ENCODE peak calls at places on chromosomes 2 and 18, in five cellular contexts. U is CD4-positive, alpha-beta memory T cell; A is choroid plexus epithelial cell; B is thyroid gland; C is fibroblast of lung. Z is an unnamed sample.
A peak's percentile ranks its signal among the peaks of the same experiment; 100 is the strongest.

GRCh38 chr2:69618362-69618761 is 25.2 kb downstream of the AAK1 start:
- DNase-seq in U (no peak), A (no peak), B (no peak), C (peak; percentile 28), Z (no peak)

GRCh38 chr2:72033636-72034035 is 114.0 kb downstream of the CYP26B1 start:
- DNase-seq in U (no peak), A (peak; percentile 31), B (no peak), C (no peak), Z (no peak)

GRCh38 chr2:239590276-239590675 is 189.5 kb upstream of the HDAC4 start:
- DNase-seq in U (no peak), A (no peak), B (no peak), C (no peak), Z (no peak)

GRCh38 chr2:241065355-241065803 is 36.7 kb downstream of the MTERF4 start:
- DNase-seq in U (no peak), A (no peak), B (peak; percentile 85), C (no peak), Z (no peak)

GRCh38 chr18:80191264-80191663 is 56.0 kb downstream of the PARD6G start:
- DNase-seq in U (no peak), A (no peak), B (no peak), C (no peak), Z (no peak)

GRCh38 chr18:2411381-2411977 is 159.8 kb downstream of the METTL4 start:
- DNase-seq in U (no peak), A (peak; percentile 52), B (no peak), C (peak; percentile 87), Z (no peak)

GRCh38 chr2:73202156-73203054 is at the start of gene NOTO:
- DNase-seq in U (peak; percentile 13), A (no peak), B (peak; percentile 23), C (no peak), Z (peak; percentile 31)

GRCh38 chr2:28709101-28709500 is 42.5 kb upstream of the PPP1CB start:
- DNase-seq in U (no peak), A (no peak), B (peak; percentile 64), C (no peak), Z (no peak)

GRCh38 chr2:31831585-31831984 is 179.2 kb downstream of the MEMO1 start:
- DNase-seq in U (no peak), A (no peak), B (no peak), C (peak; percentile 32), Z (no peak)

GRCh38 chr2:182763311-182763912 is 47.4 kb downstream of the DNAJC10 start:
- DNase-seq in U (no peak), A (peak; percentile 74), B (peak; percentile 6), C (peak; percentile 65), Z (no peak)

GRCh38 chr2:171531291-171531690 is 9.0 kb downstream of the CYBRD1 start:
- DNase-seq in U (no peak), A (peak; percentile 86), B (peak; percentile 76), C (peak; percentile 81), Z (peak; percentile 87)

GRCh38 chr2:33058716-33059451 is 112.1 kb downstream of the LTBP1 start:
- DNase-seq in U (no peak), A (no peak), B (no peak), C (no peak), Z (no peak)

GRCh38 chr2:76672798-76673197 is 849.4 kb downstream of the LRRTM4 start:
- DNase-seq in U (no peak), A (no peak), B (no peak), C (no peak), Z (no peak)

GRCh38 chr18:8874872-8875271 is 169.5 kb downstream of the MTCL1 start:
- DNase-seq in U (no peak), A (no peak), B (no peak), C (no peak), Z (no peak)

GRCh38 chr2:178700922-178701342 is 106.3 kb downstream of the TTN start:
- DNase-seq in U (peak; percentile 21), A (peak; percentile 54), B (no peak), C (peak; percentile 14), Z (no peak)

GRCh38 chr18:24072743-24073142 is 58.2 kb downstream of the TTC39C start:
- DNase-seq in U (no peak), A (no peak), B (no peak), C (no peak), Z (no peak)

GRCh38 chr2:31033032-31033431 is 105.2 kb downstream of the GALNT14 start:
- DNase-seq in U (no peak), A (no peak), B (no peak), C (no peak), Z (no peak)

GRCh38 chr2:231687133-231687852 is 21.0 kb upstream of the PTMA start:
- DNase-seq in U (peak; percentile 62), A (peak; percentile 52), B (peak; percentile 67), C (peak; percentile 23), Z (peak; percentile 70)

GRCh38 chr18:11665587-11665986 is 23.5 kb upstream of the GNAL start:
- DNase-seq in U (no peak), A (no peak), B (no peak), C (no peak), Z (no peak)

GRCh38 chr2:18527822-18528221 is 32.6 kb downstream of the RDH14 start:
- DNase-seq in U (no peak), A (no peak), B (no peak), C (no peak), Z (no peak)

GRCh38 chr2:30663321-30663720 is 143.9 kb downstream of the CAPN13 start:
- DNase-seq in U (no peak), A (no peak), B (no peak), C (no peak), Z (no peak)

GRCh38 chr2:42832289-42832634 is 39.9 kb upstream of the HAAO start:
- DNase-seq in U (no peak), A (no peak), B (no peak), C (no peak), Z (no peak)

GRCh38 chr2:144886847-144887246 is 366.9 kb upstream of the ZEB2 start:
- DNase-seq in U (no peak), A (no peak), B (no peak), C (peak; percentile 36), Z (peak; percentile 43)

GRCh38 chr2:175690113-175690716 is 311.9 kb downstream of the LNPK start:
- DNase-seq in U (peak; percentile 23), A (peak; percentile 85), B (peak; percentile 7), C (peak; percentile 54), Z (peak; percentile 4)

GRCh38 chr2:221399183-221399582 is 172.9 kb downstream of the EPHA4 start:
- DNase-seq in U (no peak), A (no peak), B (no peak), C (no peak), Z (no peak)

GRCh38 chr2:239186958-239187357 is 213.9 kb downstream of the HDAC4 start:
- DNase-seq in U (no peak), A (no peak), B (peak; percentile 1), C (no peak), Z (no peak)

GRCh38 chr2:127137225-127137624 is 30.3 kb upstream of the BIN1 start:
- DNase-seq in U (no peak), A (no peak), B (no peak), C (no peak), Z (no peak)

GRCh38 chr2:1743396-1744150 is 742 bp downstream of the PXDN start:
- DNase-seq in U (no peak), A (peak; percentile 69), B (no peak), C (peak; percentile 63), Z (peak; percentile 65)

GRCh38 chr2:150019063-150019462 is 431.5 kb upstream of the MMADHC start:
- DNase-seq in U (no peak), A (no peak), B (no peak), C (no peak), Z (no peak)

GRCh38 chr2:76569819-76570218 is 859.1 kb upstream of the GCFC2 start:
- DNase-seq in U (no peak), A (no peak), B (no peak), C (no peak), Z (no peak)

GRCh38 chr2:48320747-48321146 is 209.2 kb upstream of the STON1 start:
- DNase-seq in U (no peak), A (no peak), B (no peak), C (no peak), Z (no peak)
- H3K4me3 ChIP-seq in U (no peak overlapping the region), A (no peak overlapping the region), B (no peak overlapping the region), C (no peak overlapping the region), Z (no peak overlapping the region)

GRCh38 chr18:22349966-22350365 is 67.7 kb downstream of the CTAGE1 start:
- DNase-seq in U (no peak), A (no peak), B (no peak), C (peak; percentile 50), Z (no peak)

GRCh38 chr18:22347624-22348511 is 69.8 kb downstream of the CTAGE1 start:
- DNase-seq in U (peak; percentile 24), A (peak; percentile 50), B (peak; percentile 35), C (peak; percentile 30), Z (no peak)

GRCh38 chr18:22349317-22349898 is 68.3 kb downstream of the CTAGE1 start:
- DNase-seq in U (no peak), A (peak; percentile 7), B (no peak), C (peak; percentile 16), Z (no peak)

GRCh38 chr18:22346968-22347611 is 70.6 kb downstream of the CTAGE1 start:
- DNase-seq in U (no peak), A (peak; percentile 45), B (peak; percentile 74), C (peak; percentile 78), Z (peak; percentile 15)

DNA sequence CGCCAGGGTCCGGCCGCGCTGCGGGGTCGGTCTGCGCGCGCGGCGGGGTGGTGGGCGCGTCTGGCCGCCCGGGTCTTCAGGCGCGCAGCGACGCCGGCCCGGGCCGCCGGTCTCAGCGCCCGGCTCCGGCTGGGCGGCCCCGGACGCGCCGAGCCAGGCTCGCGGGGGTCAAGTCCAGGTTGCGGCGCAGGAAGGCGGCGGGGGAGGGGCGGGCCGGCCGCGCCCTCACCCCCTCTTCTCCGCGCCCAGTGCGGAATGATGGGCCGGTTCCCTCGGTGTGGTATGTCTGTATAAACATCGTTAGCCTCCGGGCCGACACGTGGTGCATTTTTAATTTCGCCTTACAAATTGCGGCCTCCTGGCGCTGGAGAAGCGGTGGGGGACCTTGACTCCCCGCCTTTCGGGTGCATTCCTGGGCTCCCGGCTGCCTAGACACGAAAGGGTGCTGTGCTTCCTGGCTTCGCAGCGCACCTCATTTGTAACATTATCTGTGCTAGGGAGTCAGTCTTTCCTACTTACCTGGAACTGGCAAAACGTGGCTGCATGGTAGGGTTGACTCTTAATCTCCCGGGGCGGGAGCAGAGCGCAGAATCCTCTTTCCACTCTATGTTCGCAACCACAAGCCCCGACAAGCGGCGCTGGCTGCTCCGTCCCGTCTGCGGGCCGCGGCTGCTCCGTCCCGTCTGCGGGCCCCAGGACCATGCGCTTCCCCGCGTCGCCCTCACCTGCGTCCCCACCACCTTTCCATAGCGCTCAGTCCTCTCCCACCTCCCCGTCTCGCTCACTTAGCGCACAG is 69.0 kb downstream of the CTAGE1 start:
- DNase-seq in U (no peak), A (peak; percentile 67), B (peak; percentile 67), C (peak; percentile 87), Z (peak; percentile 69)
- H3K4me3 ChIP-seq in U (no peak overlapping the region), A (peak overlapping the region; percentile 61), B (no peak overlapping the region), C (peak overlapping the region; percentile 31), Z (peak overlapping the region; percentile 33)

DNA sequence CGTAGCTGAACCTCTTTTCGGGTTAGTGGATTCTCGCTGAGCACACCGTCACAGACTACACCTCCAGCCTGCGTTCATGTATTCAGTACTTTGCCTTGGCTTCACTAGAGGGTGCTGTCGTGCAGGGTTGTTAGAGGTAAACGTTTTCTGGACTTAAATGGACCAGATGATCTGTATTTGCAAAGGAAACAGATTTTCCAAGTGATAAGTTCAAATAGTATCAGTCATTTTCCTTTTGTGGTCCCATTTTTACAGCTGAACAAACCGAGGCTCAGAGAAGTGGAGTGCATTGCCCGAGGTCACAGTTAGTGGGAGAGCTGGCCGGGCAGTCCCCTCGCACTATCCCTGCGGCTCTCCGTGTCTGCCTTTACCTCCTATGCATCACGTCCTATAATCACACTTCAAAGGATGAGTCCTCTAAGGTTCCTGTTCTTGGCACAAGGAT is 125.9 kb downstream of the MAP4K4 start:
- DNase-seq in U (peak; percentile 67), A (peak; percentile 95), B (peak; percentile 65), C (peak; percentile 81), Z (peak; percentile 18)
- H3K4me3 ChIP-seq in U (no peak overlapping the region), A (no peak overlapping the region), B (no peak overlapping the region), C (no peak overlapping the region), Z (no peak overlapping the region)

GRCh38 chr18:57352271-57352701 is at the start of gene ST8SIA3:
- DNase-seq in U (no peak), A (no peak), B (no peak), C (no peak), Z (no peak)
- H3K4me3 ChIP-seq in U (no peak within 1 kb of the TSS), A (no peak within 1 kb of the TSS), B (no peak within 1 kb of the TSS), C (no peak within 1 kb of the TSS), Z (no peak within 1 kb of the TSS)

Z was measured in MG63.